ENCODE peak calls at places on chromosomes 13 and 19, in four cellular contexts. P is heart right ventricle, A is heart left ventricle, U is cardiac muscle cell. M is an unnamed sample.

GRCh38 chr19:48395170-48395455 is 1.6 kb downstream of the GRIN2D start:
- DNase-seq in P (no peak), A (no peak), U (no peak), M (peak; percentile 64)

GRCh38 chr19:7687177-7687576 is 6.5 kb downstream of the TRAPPC5 start:
- DNase-seq in P (no peak), A (no peak), U (no peak), M (no peak)

GRCh38 chr13:111282997-111283396 is 37.4 kb upstream of the TEX29 start:
- DNase-seq in P (no peak), A (no peak), U (no peak), M (no peak)

GRCh38 chr13:76383671-76384461 is 502.3 kb downstream of the KCTD12 start:
- DNase-seq in P (no peak), A (no peak), U (peak; percentile 38), M (no peak)

GRCh38 chr19:47769534-47769933 is 9.0 kb upstream of the SELENOW start:
- DNase-seq in P (no peak), A (no peak), U (no peak), M (no peak)

GRCh38 chr19:38386968-38387549 is 775 bp downstream of the GGN start:
- DNase-seq in P (peak; percentile 28), A (peak; percentile 75), U (peak; percentile 13), M (no peak)

GRCh38 chr19:46537136-46538097 is 41.8 kb upstream of the PNMA8B start:
- DNase-seq in P (peak; percentile 67), A (peak; percentile 80), U (peak; percentile 51), M (peak; percentile 75)

GRCh38 chr13:46641274-46642081 is 88.5 kb downstream of the LRCH1 start:
- DNase-seq in P (peak; percentile 35), A (no peak), U (no peak), M (no peak)

GRCh38 chr13:108777421-108778420 is 148.3 kb downstream of the MYO16 start:
- DNase-seq in P (no peak), A (no peak), U (no peak), M (peak; percentile 16)

GRCh38 chr13:94065741-94066140 is 413.7 kb downstream of the DCT start:
- DNase-seq in P (no peak), A (no peak), U (no peak), M (no peak)

GRCh38 chr13:60343978-60344377 is 53.0 kb upstream of the TDRD3 start:
- DNase-seq in P (no peak), A (no peak), U (no peak), M (no peak)

GRCh38 chr19:32811151-32811550 is 58.4 kb downstream of the SLC7A9 start:
- DNase-seq in P (no peak), A (no peak), U (no peak), M (no peak)

GRCh38 chr13:99813346-99814095 is 158.0 kb downstream of the ZIC5 start:
- DNase-seq in P (no peak), A (no peak), U (no peak), M (no peak)

GRCh38 chr13:41222259-41222852 is 28.0 kb upstream of the KBTBD7 start:
- DNase-seq in P (no peak), A (no peak), U (peak; percentile 60), M (peak; percentile 57)

GRCh38 chr13:46211116-46211515 is 612 bp upstream of the LRRC63 start:
- DNase-seq in P (no peak), A (no peak), U (no peak), M (peak; percentile 15)

GRCh38 chr13:58992478-58993042 is 1171.2 kb downstream of the DIAPH3 start:
- DNase-seq in P (no peak), A (no peak), U (no peak), M (no peak)

GRCh38 chr13:46022476-46022875 is 30.1 kb downstream of the ZC3H13 start:
- DNase-seq in P (no peak), A (no peak), U (no peak), M (no peak)

GRCh38 chr19:4015705-4016402 is 8.3 kb downstream of the PIAS4 start:
- DNase-seq in P (no peak), A (no peak), U (no peak), M (peak; percentile 42)

GRCh38 chr13:98997738-98998641 is 20.1 kb upstream of the DOCK9 start:
- DNase-seq in P (no peak), A (no peak), U (no peak), M (no peak)

GRCh38 chr19:43534305-43534612 is 1.3 kb downstream of the ZNF575 start:
- DNase-seq in P (no peak), A (no peak), U (no peak), M (no peak)
- H3K4me3 ChIP-seq in P (peak overlapping the region; percentile 64), A (no peak overlapping the region), U (no peak overlapping the region), M (peak overlapping the region; percentile 61)

GRCh38 chr19:18603255-18603957 is 3.2 kb downstream of the CRLF1 start:
- DNase-seq in P (no peak), A (no peak), U (no peak), M (peak; percentile 91)

GRCh38 chr19:18605546-18606280 is 886 bp downstream of the CRLF1 start:
- DNase-seq in P (no peak), A (no peak), U (no peak), M (peak; percentile 80)

GRCh38 chr19:18603958-18604819 is 2.4 kb downstream of the CRLF1 start:
- DNase-seq in P (no peak), A (no peak), U (no peak), M (peak; percentile 78)

GRCh38 chr19:18605196-18605545 is 1.4 kb downstream of the CRLF1 start:
- DNase-seq in P (no peak), A (no peak), U (no peak), M (peak; percentile 81)

GRCh38 chr19:18604820-18605159 is 1.8 kb downstream of the CRLF1 start:
- DNase-seq in P (no peak), A (no peak), U (no peak), M (peak; percentile 61)
- H3K27me3 ChIP-seq in P (peaks cover 90% of the 10 kb centered on the region), A (peaks cover 52% of the 10 kb centered on the region), U (peaks cover 84% of the 10 kb centered on the region), M (peaks cover 70% of the 10 kb centered on the region)

GRCh38 chr19:10290439-10290875 is 705 bp downstream of the ICAM5 start:
- DNase-seq in P (no peak), A (no peak), U (peak; percentile 32), M (peak; percentile 80)
- H3K4me3 ChIP-seq in P (peak overlapping the region; percentile 40), A (no peak overlapping the region), U (peak overlapping the region; percentile 50), M (peak overlapping the region; percentile 50)

DNA sequence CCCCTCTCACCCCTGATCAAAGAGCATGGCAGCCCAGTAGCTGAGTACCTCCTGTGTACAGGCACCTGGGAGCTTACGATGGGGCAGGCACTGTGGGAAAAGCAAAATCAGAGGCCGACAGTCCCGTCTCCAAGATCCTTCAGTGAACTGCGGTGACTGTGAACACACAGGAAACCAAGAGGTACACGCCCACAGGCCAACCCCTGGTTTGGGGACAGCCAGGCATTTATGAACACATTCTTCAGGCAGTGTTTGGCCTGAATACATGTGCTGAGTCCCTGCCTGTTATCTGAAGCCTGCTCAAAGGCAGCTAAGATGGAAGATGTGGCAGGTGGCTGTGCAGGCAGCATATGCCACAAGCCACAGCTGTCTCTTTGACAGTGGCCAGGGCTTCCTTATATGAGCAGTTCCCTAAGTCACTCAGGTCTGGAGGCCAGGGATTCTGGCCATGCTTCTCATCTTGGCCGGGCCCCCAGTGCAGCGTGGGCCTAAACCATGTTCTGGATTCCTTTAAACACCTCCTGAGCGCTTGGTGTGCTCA is 123.6 kb downstream of the UQCRFS1 start:
- DNase-seq in P (no peak), A (no peak), U (no peak), M (no peak)
- H3K27me3 ChIP-seq in P (peaks cover 15% of the 10 kb centered on the region), A (no peaks in the 10 kb centered on the region), U (no peaks in the 10 kb centered on the region), M (no peaks in the 10 kb centered on the region)

DNA sequence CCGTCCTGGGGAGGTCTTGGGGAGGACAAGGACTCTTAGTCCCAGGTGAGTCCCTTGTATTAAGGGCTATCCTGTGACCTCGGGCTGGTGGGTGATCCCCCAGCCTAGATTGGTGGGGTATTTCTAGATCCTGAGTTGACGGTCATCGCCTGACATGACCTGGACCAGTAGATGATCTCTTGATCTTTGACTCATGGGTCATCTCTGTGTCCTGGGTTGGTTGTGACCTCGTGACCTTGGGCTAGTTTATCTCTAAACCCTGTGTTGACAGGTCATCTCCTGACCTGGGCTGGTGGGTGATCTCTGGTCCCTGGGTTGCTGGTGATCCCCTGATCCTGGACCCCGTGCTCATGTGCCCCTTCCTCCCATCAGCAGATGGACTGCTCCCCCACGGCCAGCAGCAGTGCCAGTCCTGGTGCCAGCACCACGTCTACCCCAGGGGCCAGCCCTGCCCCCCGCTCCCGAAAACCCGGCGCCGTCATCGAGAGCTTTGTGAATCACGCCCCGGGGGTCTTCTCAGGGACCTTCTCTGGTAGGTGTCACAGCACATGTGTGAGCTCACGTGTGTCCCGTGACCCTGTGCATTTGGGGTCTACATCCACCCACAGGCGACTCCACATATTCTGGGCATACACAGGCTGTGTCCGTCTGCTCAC is 6.3 kb downstream of the MIDN start:
- DNase-seq in P (no peak), A (no peak), U (no peak), M (no peak)
- H3K4me3 ChIP-seq in P (peak overlapping the region; percentile 88), A (no peak overlapping the region), U (no peak overlapping the region), M (no peak overlapping the region)

M was measured in H7.